ENCODE peak calls at places on chromosomes 2 and 18, in five cellular contexts. Z is Caco-2, L is psoas muscle, G is tibial artery, O is transverse colon. H is an unnamed sample.

GRCh38 chr2:240127351-240127750 is 8.8 kb downstream of the COPS9 start:
- DNase-seq in Z (no peak), O (no peak), G (peak), L (no peak), H (no peak)

GRCh38 chr18:8423051-8423558 is 186.1 kb upstream of the RAB12 start:
- DNase-seq in O (no peak), G (no peak), Z (no peak), L (no peak), H (peak)

GRCh38 chr2:201114350-201114749 is 1.6 kb upstream of the CFLAR start:
- DNase-seq in G (no peak), Z (no peak), O (no peak), L (no peak), H (no peak)

GRCh38 chr18:74836296-74837139 is 238.8 kb downstream of the ZNF407 start:
- DNase-seq in G (no peak), L (no peak), Z (no peak), O (peak), H (peak)

GRCh38 chr2:12929806-12930205 is 213.1 kb downstream of the TRIB2 start:
- DNase-seq in G (no peak), L (no peak), O (no peak), Z (no peak), H (no peak)

GRCh38 chr2:43199492-43200481 is 26.6 kb downstream of the ZFP36L2 start:
- DNase-seq in G (no peak), L (no peak), Z (peak), O (peak), H (no peak)

GRCh38 chr2:202051499-202052161 is 18.0 kb downstream of the FZD7 start:
- DNase-seq in Z (no peak), G (no peak), O (no peak), L (no peak), H (no peak)

GRCh38 chr2:207683879-207684627 is 27.4 kb upstream of the CCNYL1 start:
- DNase-seq in O (peak), Z (peak), L (no peak), G (no peak), H (peak)

GRCh38 chr2:200757414-200757813 is 54.3 kb upstream of the BZW1 start:
- DNase-seq in O (no peak), G (no peak), Z (no peak), L (no peak), H (no peak)

GRCh38 chr2:155080394-155080793 is 381.9 kb downstream of the KCNJ3 start:
- DNase-seq in Z (no peak), L (no peak), O (no peak), G (no peak), H (no peak)

GRCh38 chr2:219574509-219575311 is 2.6 kb downstream of the INHA start:
- DNase-seq in O (no peak), G (no peak), Z (no peak), L (no peak), H (no peak)

GRCh38 chr2:140091926-140092325 is 1311.7 kb upstream of the NXPH2 start:
- DNase-seq in O (no peak), G (no peak), Z (no peak), L (no peak), H (no peak)

GRCh38 chr2:197140045-197140444 is 170.5 kb downstream of the ANKRD44 start:
- DNase-seq in O (no peak), L (no peak), Z (no peak), G (no peak), H (no peak)

GRCh38 chr2:13711154-13711553 is 921.4 kb upstream of the LRATD1 start:
- DNase-seq in O (no peak), G (no peak), L (no peak), Z (no peak), H (no peak)

GRCh38 chr2:95346236-95346737 is 49.1 kb downstream of the KCNIP3 start:
- DNase-seq in Z (peak), G (peak), L (peak), O (peak), H (no peak)

GRCh38 chr2:159936471-159936870 is 125.9 kb downstream of the PLA2R1 start:
- DNase-seq in Z (peak), G (no peak), L (no peak), O (no peak), H (no peak)

GRCh38 chr18:24086082-24086481 is 52.8 kb upstream of the CABYR start:
- DNase-seq in G (no peak), O (no peak), Z (no peak), L (no peak), H (no peak)

GRCh38 chr2:80545420-80546192 is 241.1 kb upstream of the LRRTM1 start:
- DNase-seq in O (no peak), Z (peak), G (no peak), L (no peak), H (no peak)

GRCh38 chr2:179268277-179268935 is 3.8 kb upstream of the SESTD1 start:
- DNase-seq in Z (no peak), O (no peak), G (peak), L (no peak), H (peak)

GRCh38 chr2:128513416-128514283 is 195.0 kb upstream of the HS6ST1 start:
- DNase-seq in G (peak), L (no peak), O (peak), Z (no peak), H (no peak)

GRCh38 chr2:174076948-174077347 is 111.8 kb upstream of the SP3 start:
- DNase-seq in O (no peak), L (no peak), Z (no peak), G (no peak), H (no peak)

GRCh38 chr2:99572380-99572779 is 82.6 kb upstream of the REV1 start:
- DNase-seq in G (peak), O (no peak), L (no peak), Z (no peak), H (no peak)

GRCh38 chr2:184646177-184646576 is 47.8 kb downstream of the ZNF804A start:
- DNase-seq in Z (peak), G (no peak), L (no peak), O (no peak), H (no peak)

GRCh38 chr2:188333751-188334524 is 42.3 kb downstream of the GULP1 start:
- DNase-seq in Z (no peak), O (no peak), L (peak), G (no peak), H (no peak)

GRCh38 chr2:198657520-198658121 is 800.1 kb downstream of the SATB2 start:
- DNase-seq in G (no peak), O (peak), Z (peak), L (no peak), H (peak)

GRCh38 chr18:2948038-2948437 is 64.9 kb downstream of the LPIN2 start:
- DNase-seq in L (no peak), G (no peak), Z (no peak), O (no peak), H (no peak)
- TF ChIP-seq CTCF in L (no peak), G (peak), Z (peak), O (peak), H (peak)

GRCh38 chr18:65124633-65125032 is 626.2 kb upstream of the CDH7 start:
- DNase-seq in L (no peak), G (no peak), O (no peak), Z (no peak), H (no peak)
- H3K4me3 ChIP-seq in L (no peak), G (peak), O (peak), Z (no peak), H (no peak)

GRCh38 chr2:54083021-54083420 is 32.4 kb upstream of the ACYP2 start:
- DNase-seq in O (no peak), G (no peak), L (no peak), Z (no peak), H (no peak)
- TF ChIP-seq CTCF in O (no peak), G (no peak), L (no peak), Z (no peak), H (no peak)

GRCh38 chr2:42045389-42045788 is 2.4 kb upstream of the PKDCC start:
- DNase-seq in O (no peak), L (no peak), G (no peak), Z (no peak), H (no peak)

GRCh38 chr2:42046819-42047487 is 868 bp upstream of the PKDCC start:
- DNase-seq in L (peak), O (no peak), G (no peak), Z (no peak), H (no peak)

GRCh38 chr2:42044939-42045338 is 2.9 kb upstream of the PKDCC start:
- DNase-seq in L (no peak), O (no peak), Z (no peak), G (no peak), H (no peak)

GRCh38 chr2:42047488-42048317 is at the start of gene PKDCC:
- DNase-seq in L (peak), G (peak), O (peak), Z (peak), H (no peak)

GRCh38 chr2:42045956-42046748 is 1.7 kb upstream of the PKDCC start:
- DNase-seq in O (no peak), Z (no peak), L (no peak), G (no peak), H (no peak)
- H3K4me3 ChIP-seq in O (no peak), Z (no peak), L (peak), G (peak), H (no peak)

DNA sequence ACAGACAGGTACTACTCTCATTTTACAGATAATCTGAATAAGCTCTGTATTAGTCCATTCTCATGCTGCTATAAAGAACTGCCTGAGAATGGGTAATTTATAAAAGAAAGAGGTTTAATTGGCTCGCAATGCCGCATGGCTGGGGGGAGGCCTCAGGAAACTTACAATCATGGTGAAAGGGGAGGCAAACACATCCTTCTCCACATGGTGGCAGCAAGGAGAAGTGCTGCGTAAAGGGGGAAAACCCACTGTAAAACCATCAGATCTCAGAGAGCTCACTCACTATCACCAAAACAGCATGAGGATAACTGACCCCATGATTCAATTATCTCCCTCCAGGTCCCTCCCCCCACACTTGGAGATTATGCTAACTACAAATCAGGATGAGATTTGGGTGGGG is 254.4 kb downstream of the KCNE4 start:
- DNase-seq in G (no peak), L (no peak), O (no peak), Z (peak), H (no peak)
- TF ChIP-seq CTCF in G (peak), L (peak), O (no peak), Z (peak), H (peak)

GRCh38 chr2:64140665-64141064 is 3.6 kb downstream of the PELI1 start:
- DNase-seq in O (no peak), G (no peak), Z (no peak), L (no peak), H (no peak)
- H3K4me3 ChIP-seq in O (peak), G (peak), Z (no peak), L (peak), H (no peak)

GRCh38 chr2:114201781-114202180 is 240.7 kb upstream of the DPP10 start:
- DNase-seq in G (no peak), O (no peak), Z (peak), L (no peak), H (no peak)
- TF ChIP-seq CTCF in G (no peak), O (no peak), Z (peak), L (no peak), H (peak)

DNA sequence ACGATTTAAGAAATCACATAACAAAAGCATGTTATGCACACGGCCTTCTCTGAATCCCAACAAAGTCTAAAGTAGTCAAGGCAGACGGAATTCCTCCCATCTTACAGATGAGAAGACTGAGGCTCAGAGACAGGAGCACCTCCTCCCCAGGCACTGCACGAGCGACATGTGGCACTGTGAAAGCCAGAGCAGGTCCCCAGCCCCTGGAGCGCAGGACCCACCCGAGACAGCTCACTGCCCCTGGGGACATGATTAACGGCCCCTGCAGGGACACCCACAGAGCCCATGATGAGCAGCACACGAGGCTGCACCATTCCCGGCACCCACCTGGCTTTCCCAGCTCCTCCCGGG is 53.6 kb downstream of the EIPR1 start:
- DNase-seq in O (no peak), L (no peak), G (no peak), Z (no peak), H (no peak)
- H3K4me3 ChIP-seq in O (no peak), L (no peak), G (no peak), Z (no peak), H (no peak)

GRCh38 chr2:149715005-149715592 is 127.5 kb upstream of the MMADHC start:
- DNase-seq in Z (peak), L (no peak), G (no peak), O (no peak), H (peak)
- TF ChIP-seq CTCF in Z (peak), L (peak), G (peak), O (peak), H (peak)

H was measured in AG09309.